ENCODE peak calls at places on chromosomes 13 and 19, in nine cellular contexts. R, X, M, J, B, D, L, N and C are unnamed samples.

GRCh38 chr13:112849500-112849899 is 119.5 kb upstream of the MCF2L start:
- DNase-seq in J (no peak), D (no peak), L (no peak), X (no peak), M (no peak), N (no peak), R (no peak), B (no peak), C (peak; percentile 16)

GRCh38 chr19:54133312-54133956 is 4.1 kb upstream of the CNOT3 start:
- DNase-seq in L (no peak), X (peak; percentile 74), J (no peak), M (no peak), N (no peak), B (peak; percentile 32), D (no peak), R (no peak), C (no peak)

GRCh38 chr13:109412232-109412935 is 374.0 kb downstream of the IRS2 start:
- DNase-seq in B (peak; percentile 18), X (no peak), D (peak; percentile 65), R (no peak), N (no peak), L (no peak), J (no peak), M (peak; percentile 91), C (peak; percentile 0)

GRCh38 chr19:1169921-1170885 is 3.9 kb downstream of the SBNO2 start:
- DNase-seq in N (no peak), D (peak; percentile 61), X (peak; percentile 93), M (no peak), R (no peak), B (no peak), J (no peak), L (no peak), C (no peak)

GRCh38 chr13:44955421-44955820 is 33.9 kb downstream of the NUFIP1 start:
- DNase-seq in M (no peak), L (no peak), X (no peak), R (no peak), B (no peak), N (no peak), J (no peak), D (peak; percentile 52), C (peak; percentile 2)

GRCh38 chr19:41551212-41551610 is 24.8 kb upstream of the CEACAM21 start:
- DNase-seq in D (no peak), X (no peak), B (no peak), J (no peak), L (no peak), N (no peak), M (no peak), R (no peak), C (no peak)

GRCh38 chr13:113647351-113648217 is 10.4 kb downstream of the ATP4B start:
- DNase-seq in B (peak; percentile 19), R (peak; percentile 96), N (peak; percentile 88), X (no peak), M (no peak), D (peak; percentile 81), J (no peak), L (peak; percentile 57), C (peak; percentile 51)

GRCh38 chr19:18419195-18419698 is at the start of gene SSBP4:
- DNase-seq in D (peak; percentile 89), X (no peak), L (no peak), J (peak; percentile 79), R (no peak), M (peak; percentile 83), N (peak; percentile 59), B (no peak), C (peak; percentile 79)

GRCh38 chr19:42352216-42352892 is 26.9 kb downstream of the MEGF8 start:
- DNase-seq in L (no peak), M (no peak), B (no peak), X (no peak), J (no peak), D (peak; percentile 10), R (no peak), N (no peak), C (no peak)

GRCh38 chr13:109569938-109570711 is 216.3 kb downstream of the IRS2 start:
- DNase-seq in X (no peak), B (no peak), R (no peak), N (no peak), J (peak; percentile 62), D (no peak), L (no peak), M (no peak), C (no peak)

GRCh38 chr19:42316223-42317211 is 3.4 kb downstream of the TMEM145 start:
- DNase-seq in B (no peak), X (no peak), M (no peak), J (no peak), L (no peak), R (no peak), N (no peak), D (no peak), C (peak; percentile 71)

GRCh38 chr13:37905736-37906135 is 36.2 kb upstream of the TRPC4 start:
- DNase-seq in N (no peak), J (no peak), L (no peak), M (no peak), R (no peak), B (no peak), D (peak; percentile 25), X (no peak), C (no peak)
- TF ChIP-seq CTCF in N (no peak), J (no peak), L (no peak), M (no peak), R (no peak), B (no peak), D (no peak), X (no peak), C (no peak)

GRCh38 chr19:11261431-11261901 is 858 bp downstream of the DOCK6 start:
- DNase-seq in J (no peak), L (no peak), R (no peak), M (no peak), D (no peak), N (no peak), X (no peak), B (no peak), C (no peak)

GRCh38 chr19:11260996-11261395 is 1.3 kb downstream of the DOCK6 start:
- DNase-seq in M (no peak), D (no peak), B (no peak), N (no peak), J (no peak), L (no peak), X (no peak), R (no peak), C (no peak)

GRCh38 chr19:11264452-11265176 is 2.3 kb upstream of the DOCK6 start:
- DNase-seq in M (no peak), X (no peak), D (no peak), L (no peak), B (no peak), J (no peak), N (no peak), R (no peak), C (peak; percentile 90)

GRCh38 chr19:11263726-11264125 is 1.4 kb upstream of the DOCK6 start:
- DNase-seq in M (no peak), X (no peak), N (no peak), R (no peak), L (no peak), D (no peak), B (no peak), J (no peak), C (no peak)

GRCh38 chr19:11261902-11262839 is at the start of gene DOCK6:
- DNase-seq in D (no peak), N (no peak), R (no peak), J (no peak), M (peak; percentile 49), B (no peak), L (no peak), X (no peak), C (peak; percentile 49)
- TF ChIP-seq CTCF in D (peak; percentile 45), N (peak; percentile 39), R (peak; percentile 43), J (no peak), M (peak; percentile 41), B (peak; percentile 42), L (no peak), X (peak; percentile 46), C (no peak)

GRCh38 chr19:51710163-51710562 is 13.6 kb downstream of the HAS1 start:
- DNase-seq in M (no peak), R (no peak), D (no peak), L (no peak), X (no peak), B (no peak), N (no peak), J (no peak), C (no peak)

GRCh38 chr19:51711702-51712101 is 12.1 kb downstream of the HAS1 start:
- DNase-seq in B (no peak), D (no peak), M (no peak), R (no peak), L (no peak), J (no peak), N (no peak), X (no peak), C (no peak)

GRCh38 chr19:51714848-51715247 is 8.9 kb downstream of the HAS1 start:
- DNase-seq in D (peak; percentile 59), J (no peak), M (no peak), N (no peak), B (no peak), X (no peak), L (no peak), R (no peak), C (no peak)

GRCh38 chr19:51713319-51714285 is 10.2 kb downstream of the HAS1 start:
- DNase-seq in J (no peak), D (no peak), L (no peak), R (no peak), M (no peak), N (no peak), B (no peak), X (no peak), C (no peak)

DNA sequence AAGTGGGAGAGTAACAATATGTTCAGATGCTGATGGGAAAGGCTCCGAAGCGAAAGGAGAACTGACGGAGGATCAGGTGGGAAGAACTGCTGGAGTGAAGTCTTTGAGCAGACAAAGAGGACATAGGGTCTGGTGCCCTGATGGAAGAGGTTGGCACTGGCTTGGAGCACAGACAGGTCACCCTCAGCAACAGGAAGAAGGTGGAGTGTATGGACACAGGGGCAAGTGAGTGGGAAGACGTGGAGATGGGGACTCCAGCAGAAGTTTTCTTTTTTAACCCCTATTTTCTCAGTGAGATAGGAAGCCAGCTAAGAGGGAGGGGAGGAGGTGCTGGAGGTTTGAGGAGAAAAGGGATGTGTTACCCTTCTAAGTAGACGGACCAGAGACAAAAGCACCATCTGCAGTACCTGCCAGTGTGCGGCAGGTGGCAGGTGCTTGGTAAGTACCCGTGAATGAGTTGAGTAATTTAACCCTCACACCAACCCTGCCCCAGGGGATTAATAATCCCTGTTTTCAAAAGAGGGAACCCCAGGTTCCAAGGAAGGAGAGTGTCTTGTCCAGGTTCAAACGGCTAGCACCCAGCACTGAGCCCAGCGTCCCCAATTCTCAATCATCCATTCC is 11.2 kb downstream of the HAS1 start:
- DNase-seq in B (no peak), N (no peak), D (peak; percentile 67), L (no peak), M (no peak), R (no peak), J (no peak), X (no peak), C (peak; percentile 48)
- TF ChIP-seq CTCF in B (peak; percentile 73), N (peak; percentile 9), D (peak; percentile 55), L (no peak), M (peak; percentile 43), R (peak; percentile 53), J (no peak), X (peak; percentile 45), C (peak; percentile 66)

DNA sequence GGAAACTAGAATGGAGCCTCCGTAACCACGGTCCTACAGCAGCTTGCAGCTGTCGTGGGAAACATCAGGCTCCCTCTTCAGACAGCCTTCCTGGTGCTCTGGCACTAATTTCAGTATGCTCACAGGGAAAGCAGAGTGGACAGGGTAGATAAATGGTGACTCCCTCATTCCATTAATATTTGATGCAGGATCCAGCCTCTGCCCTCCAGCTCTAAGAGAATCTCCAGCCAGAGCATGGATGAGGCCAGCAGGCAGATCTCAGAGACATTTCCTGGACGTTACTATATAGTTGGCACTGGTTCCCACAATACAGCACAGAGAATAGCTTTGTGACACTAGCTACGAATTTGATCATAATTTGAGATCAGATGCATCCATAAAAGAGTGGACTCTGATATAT is 341.4 kb downstream of the LIG4 start:
- DNase-seq in L (no peak), J (no peak), X (no peak), M (no peak), B (no peak), D (peak; percentile 20), N (no peak), R (no peak), C (no peak)
- TF ChIP-seq CTCF in L (no peak), J (no peak), X (no peak), M (no peak), B (no peak), D (no peak), N (no peak), R (no peak), C (no peak)